ENCODE peak calls at places on chromosomes 16 and 17, in nine cellular contexts. One of them, this sample, is unnamed.

GRCh38 chr17:34511931-34512330 is 67.5 kb upstream of the TMEM132E start:
- DNase-seq in body of pancreas: no peak
- DNase-seq in left lung: no peak
- DNase-seq in adrenal gland: no peak
- DNase-seq in cardiac fibroblast: no peak
- DNase-seq in astrocyte of the cerebellum: no peak
- DNase-seq in tibial artery: no peak
- DNase-seq in fibroblast of mammary gland: no peak
- DNase-seq in fibroblast of lung: no peak
- DNase-seq in this sample: no peak

GRCh38 chr17:62051053-62051452 is 14.0 kb downstream of the MED13 start:
- DNase-seq in body of pancreas: no peak
- DNase-seq in left lung: no peak
- DNase-seq in adrenal gland: no peak
- DNase-seq in cardiac fibroblast: no peak
- DNase-seq in astrocyte of the cerebellum: no peak
- DNase-seq in tibial artery: no peak
- DNase-seq in fibroblast of mammary gland: no peak
- DNase-seq in fibroblast of lung: no peak
- DNase-seq in this sample: no peak

GRCh38 chr17:2171725-2172446 is 117.0 kb downstream of the HIC1 start:
- DNase-seq in body of pancreas: peak
- DNase-seq in left lung: no peak
- DNase-seq in adrenal gland: peak
- DNase-seq in cardiac fibroblast: peak
- DNase-seq in astrocyte of the cerebellum: peak
- DNase-seq in tibial artery: peak
- DNase-seq in fibroblast of mammary gland: peak
- DNase-seq in fibroblast of lung: peak
- DNase-seq in this sample: peak

GRCh38 chr16:86965840-86966239 is 351.4 kb downstream of the C16orf95 start:
- DNase-seq in body of pancreas: no peak
- DNase-seq in left lung: no peak
- DNase-seq in adrenal gland: no peak
- DNase-seq in cardiac fibroblast: no peak
- DNase-seq in astrocyte of the cerebellum: no peak
- DNase-seq in tibial artery: no peak
- DNase-seq in fibroblast of mammary gland: no peak
- DNase-seq in fibroblast of lung: no peak
- DNase-seq in this sample: no peak

GRCh38 chr16:46972429-46972970 is 974 bp downstream of the DNAJA2 start:
- DNase-seq in body of pancreas: no peak
- DNase-seq in left lung: no peak
- DNase-seq in adrenal gland: no peak
- DNase-seq in cardiac fibroblast: peak
- DNase-seq in astrocyte of the cerebellum: no peak
- DNase-seq in tibial artery: no peak
- DNase-seq in fibroblast of mammary gland: peak
- DNase-seq in fibroblast of lung: peak
- DNase-seq in this sample: no peak

GRCh38 chr16:71986131-71986530 is 14.1 kb downstream of the PKD1L3 start:
- DNase-seq in body of pancreas: no peak
- DNase-seq in left lung: no peak
- DNase-seq in adrenal gland: no peak
- DNase-seq in cardiac fibroblast: no peak
- DNase-seq in astrocyte of the cerebellum: no peak
- DNase-seq in tibial artery: no peak
- DNase-seq in fibroblast of mammary gland: no peak
- DNase-seq in fibroblast of lung: no peak
- DNase-seq in this sample: no peak

GRCh38 chr17:35046740-35047283 is 16.7 kb downstream of the RFFL start:
- DNase-seq in body of pancreas: peak
- DNase-seq in left lung: no peak
- DNase-seq in adrenal gland: no peak
- DNase-seq in cardiac fibroblast: peak
- DNase-seq in astrocyte of the cerebellum: peak
- DNase-seq in tibial artery: no peak
- DNase-seq in fibroblast of mammary gland: peak
- DNase-seq in fibroblast of lung: peak
- DNase-seq in this sample: no peak

GRCh38 chr17:4438162-4438944 is 4.6 kb downstream of the SPNS3 start:
- DNase-seq in body of pancreas: no peak
- DNase-seq in left lung: no peak
- DNase-seq in adrenal gland: no peak
- DNase-seq in cardiac fibroblast: no peak
- DNase-seq in astrocyte of the cerebellum: no peak
- DNase-seq in tibial artery: no peak
- DNase-seq in fibroblast of mammary gland: no peak
- DNase-seq in fibroblast of lung: no peak
- DNase-seq in this sample: no peak

GRCh38 chr17:20226814-20227482 is 217.8 kb downstream of the SPECC1 start:
- DNase-seq in body of pancreas: peak
- DNase-seq in left lung: peak
- DNase-seq in adrenal gland: peak
- DNase-seq in cardiac fibroblast: peak
- DNase-seq in astrocyte of the cerebellum: peak
- DNase-seq in tibial artery: peak
- DNase-seq in fibroblast of mammary gland: peak
- DNase-seq in fibroblast of lung: peak
- DNase-seq in this sample: peak

GRCh38 chr17:64420143-64420670 is 28.7 kb upstream of the MILR1 start:
- DNase-seq in body of pancreas: peak
- DNase-seq in left lung: no peak
- DNase-seq in adrenal gland: peak
- DNase-seq in cardiac fibroblast: peak
- DNase-seq in astrocyte of the cerebellum: peak
- DNase-seq in tibial artery: no peak
- DNase-seq in fibroblast of mammary gland: peak
- DNase-seq in fibroblast of lung: peak
- DNase-seq in this sample: no peak

GRCh38 chr16:2770781-2771111 is 6.3 kb downstream of the ELOB start:
- DNase-seq in body of pancreas: no peak
- DNase-seq in left lung: no peak
- DNase-seq in adrenal gland: no peak
- DNase-seq in cardiac fibroblast: no peak
- DNase-seq in astrocyte of the cerebellum: no peak
- DNase-seq in tibial artery: no peak
- DNase-seq in fibroblast of mammary gland: no peak
- DNase-seq in fibroblast of lung: no peak
- DNase-seq in this sample: no peak

GRCh38 chr17:3892095-3892998 is 506 bp downstream of the CAMKK1 start:
- DNase-seq in body of pancreas: peak
- DNase-seq in left lung: peak
- DNase-seq in adrenal gland: peak
- DNase-seq in cardiac fibroblast: peak
- DNase-seq in astrocyte of the cerebellum: no peak
- DNase-seq in tibial artery: peak
- DNase-seq in fibroblast of mammary gland: peak
- DNase-seq in fibroblast of lung: peak
- DNase-seq in this sample: peak

GRCh38 chr17:35214192-35214591 is 20.0 kb upstream of the SLC35G3 start:
- DNase-seq in body of pancreas: no peak
- DNase-seq in left lung: no peak
- DNase-seq in adrenal gland: no peak
- DNase-seq in cardiac fibroblast: no peak
- DNase-seq in astrocyte of the cerebellum: no peak
- DNase-seq in tibial artery: no peak
- DNase-seq in fibroblast of mammary gland: no peak
- DNase-seq in fibroblast of lung: no peak
- DNase-seq in this sample: no peak

GRCh38 chr17:40291311-40291710 is 3.6 kb downstream of the CDC6 start:
- DNase-seq in body of pancreas: no peak
- DNase-seq in left lung: no peak
- DNase-seq in adrenal gland: no peak
- DNase-seq in cardiac fibroblast: no peak
- DNase-seq in astrocyte of the cerebellum: no peak
- DNase-seq in tibial artery: no peak
- DNase-seq in fibroblast of mammary gland: no peak
- DNase-seq in fibroblast of lung: no peak
- DNase-seq in this sample: no peak

GRCh38 chr16:15682105-15682570 is 32.1 kb downstream of the NDE1 start:
- DNase-seq in body of pancreas: peak
- DNase-seq in left lung: no peak
- DNase-seq in adrenal gland: peak
- DNase-seq in cardiac fibroblast: peak
- DNase-seq in astrocyte of the cerebellum: peak
- DNase-seq in tibial artery: peak
- DNase-seq in fibroblast of mammary gland: peak
- DNase-seq in fibroblast of lung: peak
- DNase-seq in this sample: no peak

GRCh38 chr16:60100371-60100770 is 1366.3 kb upstream of the GOT2 start:
- DNase-seq in body of pancreas: no peak
- DNase-seq in left lung: no peak
- DNase-seq in adrenal gland: no peak
- DNase-seq in cardiac fibroblast: no peak
- DNase-seq in astrocyte of the cerebellum: no peak
- DNase-seq in tibial artery: no peak
- DNase-seq in fibroblast of mammary gland: no peak
- DNase-seq in fibroblast of lung: no peak
- DNase-seq in this sample: no peak
- TF ChIP-seq CTCF in body of pancreas: no peak
- TF ChIP-seq CTCF in left lung: no peak
- TF ChIP-seq CTCF in adrenal gland: no peak
- TF ChIP-seq CTCF in cardiac fibroblast: no peak
- TF ChIP-seq CTCF in astrocyte of the cerebellum: no peak
- TF ChIP-seq CTCF in tibial artery: no peak
- TF ChIP-seq CTCF in fibroblast of mammary gland: no peak
- TF ChIP-seq CTCF in fibroblast of lung: no peak
- TF ChIP-seq CTCF in this sample: no peak

DNA sequence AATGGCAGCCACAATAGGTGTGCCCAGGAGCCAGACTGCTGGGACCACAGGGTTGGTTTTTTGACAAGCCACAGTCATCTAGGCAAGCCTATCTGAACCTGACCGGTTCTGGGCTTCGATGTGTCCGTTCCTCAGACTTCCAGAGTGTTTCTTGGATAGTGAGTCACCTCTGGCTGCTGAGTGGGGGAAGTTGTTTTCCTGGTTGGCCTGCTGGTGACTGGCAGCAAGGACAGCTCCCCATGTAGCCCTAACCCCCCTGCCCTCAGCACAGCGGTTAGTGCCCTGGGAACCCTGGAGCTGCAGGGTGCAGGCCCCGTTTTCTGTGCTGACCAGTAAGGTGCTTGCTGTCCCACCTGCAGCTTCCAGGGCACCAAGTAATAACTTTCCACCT is 65.5 kb downstream of the PLD6 start:
- DNase-seq in body of pancreas: no peak
- DNase-seq in left lung: peak
- DNase-seq in adrenal gland: peak
- DNase-seq in cardiac fibroblast: peak
- DNase-seq in astrocyte of the cerebellum: no peak
- DNase-seq in tibial artery: no peak
- DNase-seq in fibroblast of mammary gland: peak
- DNase-seq in fibroblast of lung: peak
- DNase-seq in this sample: no peak
- TF ChIP-seq CTCF in body of pancreas: no peak
- TF ChIP-seq CTCF in left lung: no peak
- TF ChIP-seq CTCF in adrenal gland: no peak
- TF ChIP-seq CTCF in cardiac fibroblast: peak
- TF ChIP-seq CTCF in astrocyte of the cerebellum: peak
- TF ChIP-seq CTCF in tibial artery: peak
- TF ChIP-seq CTCF in fibroblast of mammary gland: peak
- TF ChIP-seq CTCF in fibroblast of lung: peak
- TF ChIP-seq CTCF in this sample: no peak

DNA sequence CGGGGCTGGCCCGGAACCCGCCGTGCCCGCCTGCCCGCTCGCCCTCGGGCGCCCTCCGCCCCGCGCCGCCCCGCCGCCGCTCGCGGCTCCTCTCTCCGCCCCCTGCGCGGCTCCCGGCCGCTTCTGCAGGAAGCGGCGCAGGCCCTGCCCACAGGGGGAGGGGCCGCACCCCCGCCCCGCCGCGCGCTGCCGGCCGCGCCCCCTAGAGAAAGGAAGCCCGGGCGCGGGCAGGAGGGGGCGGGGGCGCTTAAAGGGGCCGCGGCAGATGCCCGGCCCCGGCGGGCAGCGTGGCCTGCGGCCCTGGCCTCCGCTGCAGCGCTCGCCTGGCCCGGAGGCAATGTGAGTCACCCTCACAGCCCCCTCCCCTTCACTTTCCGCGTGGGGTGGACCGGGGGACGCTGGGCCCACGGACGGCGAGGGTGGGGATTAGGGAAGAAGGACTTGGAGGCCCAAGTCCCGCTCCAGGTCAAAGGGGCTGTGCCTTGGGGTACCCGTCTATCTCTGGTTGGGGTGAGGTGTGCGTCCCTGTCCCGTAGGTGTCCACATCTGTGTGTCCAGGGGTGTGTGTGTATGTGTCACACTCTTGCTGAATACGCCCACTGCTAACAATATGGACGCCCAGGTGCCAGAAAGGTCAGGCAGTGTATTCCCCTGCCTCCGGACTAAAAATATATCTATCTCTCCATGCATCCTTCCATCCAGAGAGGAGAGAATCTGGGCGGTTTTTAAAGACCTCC is at the start of gene GIT1:
- DNase-seq in body of pancreas: peak
- DNase-seq in left lung: peak
- DNase-seq in adrenal gland: peak
- DNase-seq in cardiac fibroblast: peak
- DNase-seq in astrocyte of the cerebellum: no peak
- DNase-seq in tibial artery: peak
- DNase-seq in fibroblast of mammary gland: peak
- DNase-seq in fibroblast of lung: peak
- DNase-seq in this sample: peak
- TF ChIP-seq CTCF in body of pancreas: peak
- TF ChIP-seq CTCF in left lung: no peak
- TF ChIP-seq CTCF in adrenal gland: no peak
- TF ChIP-seq CTCF in cardiac fibroblast: no peak
- TF ChIP-seq CTCF in astrocyte of the cerebellum: no peak
- TF ChIP-seq CTCF in tibial artery: peak
- TF ChIP-seq CTCF in fibroblast of mammary gland: no peak
- TF ChIP-seq CTCF in fibroblast of lung: no peak
- TF ChIP-seq CTCF in this sample: no peak

GRCh38 chr16:52547001-52547833 is at the start of gene TOX3:
- DNase-seq in body of pancreas: peak
- DNase-seq in left lung: peak
- DNase-seq in adrenal gland: no peak
- DNase-seq in cardiac fibroblast: no peak
- DNase-seq in astrocyte of the cerebellum: no peak
- DNase-seq in tibial artery: no peak
- DNase-seq in fibroblast of mammary gland: no peak
- DNase-seq in fibroblast of lung: no peak
- DNase-seq in this sample: peak

GRCh38 chr16:52548261-52549010 is 1.5 kb upstream of the TOX3 start:
- DNase-seq in body of pancreas: no peak
- DNase-seq in left lung: no peak
- DNase-seq in adrenal gland: no peak
- DNase-seq in cardiac fibroblast: no peak
- DNase-seq in astrocyte of the cerebellum: no peak
- DNase-seq in tibial artery: no peak
- DNase-seq in fibroblast of mammary gland: no peak
- DNase-seq in fibroblast of lung: no peak
- DNase-seq in this sample: no peak

GRCh38 chr16:52547834-52548215 is 882 bp upstream of the TOX3 start:
- DNase-seq in body of pancreas: no peak
- DNase-seq in left lung: no peak
- DNase-seq in adrenal gland: no peak
- DNase-seq in cardiac fibroblast: no peak
- DNase-seq in astrocyte of the cerebellum: no peak
- DNase-seq in tibial artery: no peak
- DNase-seq in fibroblast of mammary gland: no peak
- DNase-seq in fibroblast of lung: no peak
- DNase-seq in this sample: no peak

GRCh38 chr16:52546291-52546941 is 527 bp downstream of the TOX3 start:
- DNase-seq in body of pancreas: no peak
- DNase-seq in left lung: peak
- DNase-seq in adrenal gland: no peak
- DNase-seq in cardiac fibroblast: no peak
- DNase-seq in astrocyte of the cerebellum: no peak
- DNase-seq in tibial artery: no peak
- DNase-seq in fibroblast of mammary gland: no peak
- DNase-seq in fibroblast of lung: no peak
- DNase-seq in this sample: no peak

GRCh38 chr16:52549011-52549692 is 2.2 kb upstream of the TOX3 start:
- DNase-seq in body of pancreas: no peak
- DNase-seq in left lung: no peak
- DNase-seq in adrenal gland: no peak
- DNase-seq in cardiac fibroblast: peak
- DNase-seq in astrocyte of the cerebellum: no peak
- DNase-seq in tibial artery: no peak
- DNase-seq in fibroblast of mammary gland: peak
- DNase-seq in fibroblast of lung: peak
- DNase-seq in this sample: no peak
- TF ChIP-seq CTCF in body of pancreas: no peak
- TF ChIP-seq CTCF in left lung: no peak
- TF ChIP-seq CTCF in adrenal gland: peak
- TF ChIP-seq CTCF in cardiac fibroblast: peak
- TF ChIP-seq CTCF in astrocyte of the cerebellum: peak
- TF ChIP-seq CTCF in tibial artery: no peak
- TF ChIP-seq CTCF in fibroblast of mammary gland: peak
- TF ChIP-seq CTCF in fibroblast of lung: peak
- TF ChIP-seq CTCF in this sample: peak